ENCODE peak calls at places on chromosomes 3 and 15, in ten cellular contexts. One of them, this sample, is unnamed.
A peak's percentile ranks its signal among the peaks of the same experiment; 100 is the strongest.

GRCh38 chr3:55445551-55445950 is 41.6 kb downstream of the WNT5A start:
- DNase-seq in Caco-2: peak; percentile 52
- DNase-seq in HepG2: peak; percentile 10
- DNase-seq in HL-60: no peak
- DNase-seq in cardiac muscle cell: no peak
- DNase-seq in H7: no peak
- DNase-seq in AG10803: no peak
- DNase-seq in Jurkat, Clone E6-1: no peak
- DNase-seq in retinal pigment epithelial cell: no peak
- DNase-seq in psoas muscle: no peak
- DNase-seq in this sample: no peak

GRCh38 chr15:56244811-56245576 is 1.3 kb upstream of the RFX7 start:
- DNase-seq in Jurkat, Clone E6-1: peak; percentile 75
- DNase-seq in AG10803: no peak
- DNase-seq in psoas muscle: no peak
- DNase-seq in cardiac muscle cell: no peak
- DNase-seq in retinal pigment epithelial cell: no peak
- DNase-seq in H7: peak; percentile 9
- DNase-seq in HepG2: peak; percentile 85
- DNase-seq in HL-60: no peak
- DNase-seq in Caco-2: peak; percentile 47
- DNase-seq in this sample: no peak

GRCh38 chr15:34650177-34650576 is 66.7 kb upstream of the GOLGA8B start:
- DNase-seq in HepG2: no peak
- DNase-seq in AG10803: peak; percentile 53
- DNase-seq in retinal pigment epithelial cell: peak; percentile 13
- DNase-seq in HL-60: no peak
- DNase-seq in Caco-2: no peak
- DNase-seq in cardiac muscle cell: peak; percentile 1
- DNase-seq in H7: no peak
- DNase-seq in Jurkat, Clone E6-1: no peak
- DNase-seq in psoas muscle: no peak
- DNase-seq in this sample: no peak

GRCh38 chr3:50609743-50610085 is 1.9 kb downstream of the CISH start:
- DNase-seq in HepG2: no peak
- DNase-seq in AG10803: no peak
- DNase-seq in cardiac muscle cell: no peak
- DNase-seq in Jurkat, Clone E6-1: no peak
- DNase-seq in HL-60: no peak
- DNase-seq in psoas muscle: no peak
- DNase-seq in Caco-2: no peak
- DNase-seq in H7: no peak
- DNase-seq in retinal pigment epithelial cell: no peak
- DNase-seq in this sample: no peak

GRCh38 chr3:178203152-178203551 is 333.1 kb upstream of the KCNMB2 start:
- DNase-seq in Caco-2: no peak
- DNase-seq in AG10803: peak; percentile 52
- DNase-seq in retinal pigment epithelial cell: peak; percentile 87
- DNase-seq in psoas muscle: no peak
- DNase-seq in cardiac muscle cell: no peak
- DNase-seq in Jurkat, Clone E6-1: no peak
- DNase-seq in H7: no peak
- DNase-seq in HepG2: no peak
- DNase-seq in HL-60: no peak
- DNase-seq in this sample: no peak

GRCh38 chr3:69869643-69870042 is 129.9 kb upstream of the SAMMSON start:
- DNase-seq in Caco-2: no peak
- DNase-seq in retinal pigment epithelial cell: no peak
- DNase-seq in psoas muscle: no peak
- DNase-seq in Jurkat, Clone E6-1: no peak
- DNase-seq in AG10803: no peak
- DNase-seq in HL-60: no peak
- DNase-seq in HepG2: no peak
- DNase-seq in cardiac muscle cell: no peak
- DNase-seq in H7: no peak
- DNase-seq in this sample: no peak

GRCh38 chr3:129593595-129594339 is 12.7 kb downstream of the PLXND1 start:
- DNase-seq in HepG2: peak; percentile 95
- DNase-seq in psoas muscle: peak; percentile 25
- DNase-seq in Caco-2: no peak
- DNase-seq in retinal pigment epithelial cell: no peak
- DNase-seq in cardiac muscle cell: no peak
- DNase-seq in Jurkat, Clone E6-1: peak; percentile 95
- DNase-seq in H7: peak; percentile 80
- DNase-seq in HL-60: peak; percentile 88
- DNase-seq in AG10803: peak; percentile 47
- DNase-seq in this sample: no peak

GRCh38 chr15:85742186-85742751 is 52.5 kb downstream of the KLHL25 start:
- DNase-seq in cardiac muscle cell: peak; percentile 58
- DNase-seq in HL-60: no peak
- DNase-seq in HepG2: no peak
- DNase-seq in psoas muscle: no peak
- DNase-seq in H7: peak; percentile 29
- DNase-seq in AG10803: peak; percentile 84
- DNase-seq in retinal pigment epithelial cell: no peak
- DNase-seq in Caco-2: no peak
- DNase-seq in Jurkat, Clone E6-1: no peak
- DNase-seq in this sample: no peak

GRCh38 chr3:52185311-52185710 is 12.6 kb upstream of the ALAS1 start:
- DNase-seq in AG10803: no peak
- DNase-seq in Jurkat, Clone E6-1: no peak
- DNase-seq in retinal pigment epithelial cell: no peak
- DNase-seq in psoas muscle: no peak
- DNase-seq in cardiac muscle cell: no peak
- DNase-seq in Caco-2: no peak
- DNase-seq in HepG2: no peak
- DNase-seq in H7: peak; percentile 18
- DNase-seq in HL-60: no peak
- DNase-seq in this sample: no peak

GRCh38 chr15:51667478-51667877 is 13.8 kb upstream of the SCG3 start:
- DNase-seq in Caco-2: no peak
- DNase-seq in AG10803: no peak
- DNase-seq in Jurkat, Clone E6-1: no peak
- DNase-seq in cardiac muscle cell: no peak
- DNase-seq in HL-60: no peak
- DNase-seq in H7: no peak
- DNase-seq in HepG2: no peak
- DNase-seq in psoas muscle: no peak
- DNase-seq in retinal pigment epithelial cell: no peak
- DNase-seq in this sample: no peak

GRCh38 chr3:139346771-139347170 is 3.0 kb downstream of the MRPS22 start:
- DNase-seq in AG10803: no peak
- DNase-seq in HepG2: no peak
- DNase-seq in Caco-2: no peak
- DNase-seq in Jurkat, Clone E6-1: no peak
- DNase-seq in psoas muscle: no peak
- DNase-seq in cardiac muscle cell: no peak
- DNase-seq in HL-60: no peak
- DNase-seq in retinal pigment epithelial cell: no peak
- DNase-seq in H7: no peak
- DNase-seq in this sample: no peak

DNA sequence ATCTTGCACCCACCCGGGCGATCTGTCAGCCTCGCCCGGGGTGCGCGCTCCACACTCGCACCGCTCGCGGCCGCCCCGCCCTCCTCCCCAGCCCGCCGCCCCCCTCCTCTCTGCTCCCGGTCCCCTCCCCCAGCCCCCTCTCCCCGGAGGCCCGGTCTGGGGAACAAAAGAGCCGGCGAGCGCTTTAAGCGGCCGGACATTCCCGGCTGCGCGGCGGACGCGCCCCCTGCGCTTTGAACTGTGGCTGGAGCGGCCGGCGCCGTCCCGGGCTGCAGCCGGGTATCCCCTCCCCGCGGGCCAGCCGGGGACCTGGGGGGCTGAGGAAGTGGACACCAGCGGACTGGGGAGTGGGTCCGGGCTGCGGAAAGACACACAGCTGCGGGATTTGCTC is at the start of gene IGDCC3:
- DNase-seq in Caco-2: peak; percentile 83
- DNase-seq in psoas muscle: no peak
- DNase-seq in AG10803: no peak
- DNase-seq in HepG2: peak; percentile 81
- DNase-seq in cardiac muscle cell: peak; percentile 30
- DNase-seq in H7: peak; percentile 99
- DNase-seq in HL-60: no peak
- DNase-seq in retinal pigment epithelial cell: no peak
- DNase-seq in Jurkat, Clone E6-1: no peak
- DNase-seq in this sample: no peak
- H3K4me3 ChIP-seq in Caco-2: peak within 1 kb of the TSS; percentile 91
- H3K4me3 ChIP-seq in psoas muscle: peak within 1 kb of the TSS; percentile 85
- H3K4me3 ChIP-seq in AG10803: peak within 1 kb of the TSS; percentile 45
- H3K4me3 ChIP-seq in HepG2: peak within 1 kb of the TSS; percentile 84
- H3K4me3 ChIP-seq in cardiac muscle cell: peak within 1 kb of the TSS; percentile 91
- H3K4me3 ChIP-seq in H7: peak within 1 kb of the TSS; percentile 93
- H3K4me3 ChIP-seq in HL-60: no peak within 1 kb of the TSS
- H3K4me3 ChIP-seq in retinal pigment epithelial cell: peak within 1 kb of the TSS; percentile 50
- H3K4me3 ChIP-seq in Jurkat, Clone E6-1: no peak within 1 kb of the TSS
- H3K4me3 ChIP-seq in this sample: peak within 1 kb of the TSS; percentile 98

GRCh38 chr15:55224892-55225291 is 28.2 kb upstream of the RSL24D1 start:
- DNase-seq in psoas muscle: no peak
- DNase-seq in HL-60: peak; percentile 95
- DNase-seq in Jurkat, Clone E6-1: peak; percentile 91
- DNase-seq in H7: no peak
- DNase-seq in AG10803: no peak
- DNase-seq in Caco-2: no peak
- DNase-seq in cardiac muscle cell: no peak
- DNase-seq in HepG2: no peak
- DNase-seq in retinal pigment epithelial cell: no peak
- DNase-seq in this sample: no peak

GRCh38 chr15:55226127-55226526 is 29.4 kb upstream of the RSL24D1 start:
- DNase-seq in Caco-2: no peak
- DNase-seq in HL-60: no peak
- DNase-seq in retinal pigment epithelial cell: no peak
- DNase-seq in Jurkat, Clone E6-1: no peak
- DNase-seq in HepG2: no peak
- DNase-seq in AG10803: no peak
- DNase-seq in cardiac muscle cell: no peak
- DNase-seq in H7: no peak
- DNase-seq in psoas muscle: no peak
- DNase-seq in this sample: no peak

GRCh38 chr15:55218068-55218467 is 21.3 kb upstream of the RSL24D1 start:
- DNase-seq in H7: no peak
- DNase-seq in Caco-2: no peak
- DNase-seq in HepG2: no peak
- DNase-seq in psoas muscle: no peak
- DNase-seq in retinal pigment epithelial cell: no peak
- DNase-seq in Jurkat, Clone E6-1: no peak
- DNase-seq in cardiac muscle cell: no peak
- DNase-seq in AG10803: peak; percentile 54
- DNase-seq in HL-60: no peak
- DNase-seq in this sample: no peak

GRCh38 chr15:55221090-55222011 is 24.6 kb upstream of the RSL24D1 start:
- DNase-seq in Jurkat, Clone E6-1: peak; percentile 27
- DNase-seq in HepG2: peak; percentile 86
- DNase-seq in Caco-2: no peak
- DNase-seq in cardiac muscle cell: peak; percentile 98
- DNase-seq in retinal pigment epithelial cell: peak; percentile 64
- DNase-seq in H7: no peak
- DNase-seq in AG10803: peak; percentile 96
- DNase-seq in HL-60: peak; percentile 99
- DNase-seq in psoas muscle: no peak
- DNase-seq in this sample: peak; percentile 21

DNA sequence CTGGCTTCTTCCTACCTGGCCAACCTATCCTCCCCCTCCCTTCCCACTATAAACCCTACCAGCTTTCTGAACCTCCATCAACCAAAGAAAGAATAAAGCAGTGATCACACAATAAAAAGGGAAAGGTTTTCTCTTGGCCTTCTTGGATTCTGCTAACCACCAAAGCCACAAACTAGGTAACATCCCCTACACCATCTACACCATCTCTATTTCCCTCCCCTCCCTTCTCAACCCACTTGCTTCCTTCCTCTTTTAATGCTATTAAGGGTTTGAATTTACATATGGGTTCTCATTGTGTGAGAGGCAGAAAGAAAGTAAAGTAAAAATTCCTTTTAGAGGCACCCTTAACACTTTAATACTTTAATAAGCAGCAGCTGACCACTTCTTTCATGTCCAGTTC is 25.8 kb upstream of the RSL24D1 start:
- DNase-seq in H7: no peak
- DNase-seq in psoas muscle: no peak
- DNase-seq in AG10803: no peak
- DNase-seq in Caco-2: no peak
- DNase-seq in HepG2: no peak
- DNase-seq in retinal pigment epithelial cell: no peak
- DNase-seq in Jurkat, Clone E6-1: peak; percentile 51
- DNase-seq in cardiac muscle cell: no peak
- DNase-seq in HL-60: peak; percentile 57
- DNase-seq in this sample: no peak
- H3K4me3 ChIP-seq in H7: no peak overlapping the region
- H3K4me3 ChIP-seq in psoas muscle: no peak overlapping the region
- H3K4me3 ChIP-seq in AG10803: no peak overlapping the region
- H3K4me3 ChIP-seq in Caco-2: no peak overlapping the region
- H3K4me3 ChIP-seq in HepG2: no peak overlapping the region
- H3K4me3 ChIP-seq in retinal pigment epithelial cell: no peak overlapping the region
- H3K4me3 ChIP-seq in Jurkat, Clone E6-1: no peak overlapping the region
- H3K4me3 ChIP-seq in cardiac muscle cell: no peak overlapping the region
- H3K4me3 ChIP-seq in HL-60: no peak overlapping the region
- H3K4me3 ChIP-seq in this sample: no peak overlapping the region

GRCh38 chr3:194686816-194687637 is 1.3 kb downstream of the FAM43A start:
- DNase-seq in retinal pigment epithelial cell: no peak
- DNase-seq in H7: peak; percentile 82
- DNase-seq in Caco-2: no peak
- DNase-seq in cardiac muscle cell: peak; percentile 70
- DNase-seq in HepG2: no peak
- DNase-seq in Jurkat, Clone E6-1: no peak
- DNase-seq in AG10803: peak; percentile 60
- DNase-seq in HL-60: no peak
- DNase-seq in psoas muscle: peak; percentile 58
- DNase-seq in this sample: no peak
- H3K4me3 ChIP-seq in retinal pigment epithelial cell: peak overlapping the region; percentile 29
- H3K4me3 ChIP-seq in H7: peak overlapping the region; percentile 69
- H3K4me3 ChIP-seq in Caco-2: peak overlapping the region; percentile 23
- H3K4me3 ChIP-seq in cardiac muscle cell: peak overlapping the region; percentile 64
- H3K4me3 ChIP-seq in HepG2: no peak overlapping the region
- H3K4me3 ChIP-seq in Jurkat, Clone E6-1: peak overlapping the region; percentile 44
- H3K4me3 ChIP-seq in AG10803: peak overlapping the region; percentile 83
- H3K4me3 ChIP-seq in HL-60: peak overlapping the region; percentile 72
- H3K4me3 ChIP-seq in psoas muscle: peak overlapping the region; percentile 79
- H3K4me3 ChIP-seq in this sample: peak overlapping the region; percentile 71

GRCh38 chr3:193714523-193715137 is 121.6 kb downstream of the OPA1 start:
- DNase-seq in H7: no peak
- DNase-seq in Jurkat, Clone E6-1: no peak
- DNase-seq in retinal pigment epithelial cell: no peak
- DNase-seq in psoas muscle: no peak
- DNase-seq in HepG2: no peak
- DNase-seq in AG10803: no peak
- DNase-seq in cardiac muscle cell: no peak
- DNase-seq in HL-60: no peak
- DNase-seq in Caco-2: no peak
- DNase-seq in this sample: no peak
- H3K4me3 ChIP-seq in H7: no peak overlapping the region
- H3K4me3 ChIP-seq in Jurkat, Clone E6-1: no peak overlapping the region
- H3K4me3 ChIP-seq in retinal pigment epithelial cell: no peak overlapping the region
- H3K4me3 ChIP-seq in psoas muscle: no peak overlapping the region
- H3K4me3 ChIP-seq in HepG2: no peak overlapping the region
- H3K4me3 ChIP-seq in AG10803: no peak overlapping the region
- H3K4me3 ChIP-seq in cardiac muscle cell: no peak overlapping the region
- H3K4me3 ChIP-seq in HL-60: no peak overlapping the region
- H3K4me3 ChIP-seq in Caco-2: no peak overlapping the region
- H3K4me3 ChIP-seq in this sample: no peak overlapping the region

GRCh38 chr3:172586447-172586846 is 63.2 kb upstream of the TNFSF10 start:
- DNase-seq in HL-60: no peak
- DNase-seq in psoas muscle: no peak
- DNase-seq in retinal pigment epithelial cell: no peak
- DNase-seq in cardiac muscle cell: peak; percentile 48
- DNase-seq in Jurkat, Clone E6-1: no peak
- DNase-seq in AG10803: no peak
- DNase-seq in Caco-2: no peak
- DNase-seq in H7: no peak
- DNase-seq in HepG2: no peak
- DNase-seq in this sample: no peak
- H3K4me3 ChIP-seq in HL-60: no peak overlapping the region
- H3K4me3 ChIP-seq in psoas muscle: no peak overlapping the region
- H3K4me3 ChIP-seq in retinal pigment epithelial cell: no peak overlapping the region
- H3K4me3 ChIP-seq in cardiac muscle cell: no peak overlapping the region
- H3K4me3 ChIP-seq in Jurkat, Clone E6-1: no peak overlapping the region
- H3K4me3 ChIP-seq in AG10803: no peak overlapping the region
- H3K4me3 ChIP-seq in Caco-2: no peak overlapping the region
- H3K4me3 ChIP-seq in H7: no peak overlapping the region
- H3K4me3 ChIP-seq in HepG2: no peak overlapping the region
- H3K4me3 ChIP-seq in this sample: no peak overlapping the region